ENCODE peak calls at places on chromosome 1, in six cellular contexts. Y is esophagus squamous epithelium, X is GM12878, V is mammary epithelial cell, Q is A549, R is AG10803. N is an unnamed sample.

GRCh38 chr1:231104917-231105316 is 56.9 kb upstream of the TRIM67 start:
- DNase-seq in R (no peak), X (no peak), Y (no peak), Q (no peak), V (no peak), N (no peak)

GRCh38 chr1:46638921-46639320 is 22.3 kb upstream of the MOB3C start:
- DNase-seq in X (no peak), Y (no peak), R (no peak), Q (no peak), V (no peak), N (no peak)

GRCh38 chr1:91402023-91402422 is 2.6 kb downstream of the HFM1 start:
- DNase-seq in X (no peak), Q (peak; percentile 29), V (peak; percentile 8), R (peak; percentile 15), Y (no peak), N (no peak)

GRCh38 chr1:221766210-221766609 is 24.3 kb upstream of the DUSP10 start:
- DNase-seq in X (no peak), V (no peak), Y (no peak), Q (no peak), R (peak; percentile 90), N (no peak)

GRCh38 chr1:93779540-93780121 is 98.0 kb upstream of the BCAR3 start:
- DNase-seq in Y (no peak), Q (peak; percentile 92), X (no peak), R (peak; percentile 73), V (peak; percentile 100), N (no peak)

GRCh38 chr1:160007577-160008200 is 24.1 kb downstream of the PIGM start:
- DNase-seq in Y (no peak), Q (peak; percentile 26), X (no peak), R (no peak), V (no peak), N (no peak)

GRCh38 chr1:54965624-54966340 is 14.6 kb upstream of the TMEM61 start:
- DNase-seq in Y (no peak), R (peak; percentile 69), V (peak; percentile 52), Q (no peak), X (peak; percentile 60), N (no peak)

GRCh38 chr1:30336550-30337426 is 386.6 kb downstream of the MATN1 start:
- DNase-seq in X (no peak), V (no peak), R (no peak), Y (no peak), Q (no peak), N (no peak)

GRCh38 chr1:187300093-187300492 is 471.3 kb downstream of the PLA2G4A start:
- DNase-seq in X (no peak), R (no peak), Y (no peak), V (no peak), Q (no peak), N (no peak)

GRCh38 chr1:3084154-3084553 is 15.2 kb downstream of the PRDM16 start:
- DNase-seq in V (no peak), X (no peak), Q (no peak), R (no peak), Y (no peak), N (no peak)

GRCh38 chr1:58919226-58919985 is 135.6 kb upstream of the JUN start:
- DNase-seq in X (no peak), Q (no peak), Y (no peak), R (no peak), V (no peak), N (no peak)

GRCh38 chr1:168893359-168893791 is 164.4 kb upstream of the DPT start:
- DNase-seq in V (peak; percentile 73), Q (no peak), R (no peak), X (no peak), Y (no peak), N (no peak)

DNA sequence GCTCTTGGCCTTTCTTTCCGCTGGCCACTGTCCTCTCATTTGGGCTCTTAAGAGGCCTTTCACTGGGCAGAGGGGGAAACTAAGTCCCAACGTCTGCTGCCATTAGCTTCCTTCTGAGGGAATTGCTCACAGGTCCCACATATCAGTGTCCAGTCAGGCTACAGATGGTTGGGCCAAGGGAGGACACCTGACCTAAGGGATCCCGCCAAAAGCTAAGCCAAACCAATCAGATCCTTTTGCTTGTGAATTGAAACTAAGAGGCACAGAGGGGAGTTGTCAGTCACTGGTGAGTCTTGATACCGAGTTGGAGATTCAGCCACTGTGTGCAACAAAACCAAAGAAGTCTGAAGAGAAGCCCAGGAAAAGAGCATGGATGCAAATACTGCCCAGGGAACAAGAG is 5.7 kb upstream of the NT5C1A start:
- DNase-seq in Q (no peak), V (no peak), Y (no peak), R (no peak), X (no peak), N (no peak)
- TF ChIP-seq CTCF in Q (no peak), V (no peak), Y (no peak), R (no peak), X (no peak), N (no peak)

GRCh38 chr1:223709598-223709997 is 2.7 kb upstream of the CAPN2 start:
- DNase-seq in R (no peak), Y (no peak), V (no peak), Q (peak; percentile 48), X (no peak), N (no peak)
- TF ChIP-seq CTCF in R (peak; percentile 62), Y (no peak), V (peak; percentile 37), Q (peak; percentile 29), X (no peak), N (peak; percentile 60)

GRCh38 chr1:109792056-109792831 is 28.5 kb upstream of the EPS8L3 start:
- DNase-seq in R (peak; percentile 94), V (peak; percentile 52), Y (no peak), Q (peak; percentile 89), X (no peak), N (peak; percentile 79)

GRCh38 chr1:109789771-109790170 is 26.0 kb upstream of the EPS8L3 start:
- DNase-seq in X (no peak), R (no peak), Q (no peak), V (no peak), Y (no peak), N (peak; percentile 34)

GRCh38 chr1:109790329-109790728 is 26.6 kb upstream of the EPS8L3 start:
- DNase-seq in V (no peak), Q (no peak), R (no peak), X (no peak), Y (no peak), N (no peak)

GRCh38 chr1:109791495-109792040 is 27.8 kb upstream of the EPS8L3 start:
- DNase-seq in R (no peak), X (no peak), V (no peak), Y (no peak), Q (no peak), N (peak; percentile 62)

DNA sequence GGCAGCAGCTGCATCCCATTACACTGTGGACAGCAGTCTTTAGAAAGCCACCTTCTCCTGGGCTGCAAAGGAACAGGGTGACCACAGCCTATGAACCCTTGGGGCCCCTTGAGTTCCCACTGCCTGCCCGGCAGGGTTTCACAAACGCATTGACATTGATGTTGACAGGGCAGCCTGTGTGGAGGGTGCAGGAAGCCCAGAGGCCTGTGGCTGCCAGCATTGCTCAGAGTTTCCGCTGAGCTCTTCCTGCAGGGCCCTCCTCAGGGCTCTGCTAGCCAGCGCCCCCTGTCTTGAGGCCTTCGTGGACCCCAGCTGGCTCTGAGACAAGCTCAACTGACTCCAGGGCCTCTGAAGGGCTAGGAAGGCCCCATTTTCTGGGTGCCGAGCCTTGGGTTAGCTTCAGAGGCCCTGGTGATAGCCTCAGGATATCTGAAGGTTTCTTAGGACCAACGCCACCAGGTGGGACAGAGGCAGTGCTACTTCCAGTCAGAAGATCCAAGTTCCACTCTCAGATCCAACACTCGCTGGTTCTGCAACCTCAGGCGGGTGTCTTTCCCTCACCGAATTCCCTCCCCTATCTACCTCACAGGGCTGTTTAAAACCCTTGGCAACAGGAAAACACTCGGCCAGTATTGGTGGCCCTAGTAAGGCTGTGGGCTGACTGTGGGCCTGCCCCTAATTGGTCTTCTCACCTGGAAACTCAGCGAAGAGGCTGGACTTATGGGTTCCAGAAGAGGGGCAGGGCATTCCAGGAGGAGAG is 27.2 kb upstream of the EPS8L3 start:
- DNase-seq in V (no peak), X (peak; percentile 23), Y (no peak), Q (peak; percentile 61), R (peak; percentile 47), N (peak; percentile 60)
- TF ChIP-seq CTCF in V (no peak), X (peak; percentile 37), Y (no peak), Q (no peak), R (peak; percentile 34), N (peak; percentile 26)

GRCh38 chr1:174466607-174467006 is 18.8 kb downstream of the GPR52 start:
- DNase-seq in Y (no peak), X (no peak), Q (no peak), V (no peak), R (no peak), N (no peak)
- TF ChIP-seq CTCF in Y (no peak), X (no peak), Q (no peak), V (peak; percentile 3), R (no peak), N (no peak)

DNA sequence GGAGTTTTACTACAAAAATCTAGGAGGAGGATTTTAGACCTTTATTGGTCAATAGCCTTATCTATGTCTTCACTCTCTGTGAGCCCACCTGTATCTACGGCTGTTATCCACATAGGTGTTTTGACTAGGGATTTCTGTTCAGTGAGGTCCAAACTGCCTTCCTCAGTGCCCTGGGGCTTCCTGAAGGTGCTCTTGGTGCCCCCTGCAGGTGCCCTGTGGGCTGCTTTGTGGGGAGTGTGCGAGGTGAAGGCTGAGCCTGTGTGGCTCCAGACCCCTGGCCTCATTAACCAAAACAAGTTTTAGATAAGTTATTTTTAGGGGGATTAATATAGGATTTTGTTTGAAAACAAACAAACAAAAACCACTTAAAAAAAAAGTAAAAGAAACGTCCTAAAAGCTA is 122.5 kb downstream of the KIF26B start:
- DNase-seq in X (no peak), R (no peak), Q (no peak), Y (no peak), V (no peak), N (no peak)
- TF ChIP-seq CTCF in X (peak; percentile 31), R (no peak), Q (no peak), Y (no peak), V (no peak), N (no peak)

GRCh38 chr1:44811234-44811633 is 2.9 kb downstream of the BTBD19 start:
- DNase-seq in V (no peak), Q (no peak), Y (no peak), R (no peak), X (no peak), N (no peak)
- TF ChIP-seq CTCF in V (no peak), Q (no peak), Y (no peak), R (peak; percentile 22), X (no peak), N (no peak)

GRCh38 chr1:27959792-27960603 is at the start of gene XKR8:
- DNase-seq in Q (peak; percentile 76), V (peak; percentile 81), R (peak; percentile 64), Y (peak; percentile 29), X (peak; percentile 31), N (peak; percentile 86)
- TF ChIP-seq CTCF in Q (peak; percentile 32), V (peak; percentile 65), R (peak; percentile 21), Y (no peak), X (peak; percentile 47), N (peak; percentile 61)

GRCh38 chr1:154182342-154183044 is 9.4 kb downstream of the TPM3 start:
- DNase-seq in Y (peak; percentile 40), X (peak; percentile 71), Q (peak; percentile 78), V (peak; percentile 84), R (peak; percentile 68), N (peak; percentile 70)
- TF ChIP-seq CTCF in Y (no peak), X (no peak), Q (no peak), V (no peak), R (no peak), N (no peak)

GRCh38 chr1:106360252-106360651 is 696.2 kb upstream of the PRMT6 start:
- DNase-seq in Q (no peak), Y (no peak), R (no peak), V (no peak), X (no peak), N (no peak)
- TF ChIP-seq CTCF in Q (no peak), Y (no peak), R (peak; percentile 5), V (peak; percentile 30), X (no peak), N (peak; percentile 64)

N was measured in type B pancreatic cell.